ENCODE peak calls at places on chromosome 4, in six cellular contexts. I, A, E, C, H and Q are unnamed samples.

GRCh38 chr4:111639876-111640275 is 505.4 kb upstream of the FAM241A start:
- DNase-seq in I (no peak), A (no peak), E (no peak), C (no peak), H (no peak), Q (no peak)

GRCh38 chr4:72670521-72670920 is 101.5 kb upstream of the ADAMTS3 start:
- DNase-seq in I (no peak), A (no peak), E (no peak), C (no peak), H (no peak), Q (no peak)

GRCh38 chr4:3315566-3315965 is 22.7 kb downstream of the RGS12 start:
- DNase-seq in I (peak; percentile 8), A (no peak), E (peak; percentile 5), C (no peak), H (no peak), Q (no peak)

GRCh38 chr4:184347251-184348239 is 126.8 kb downstream of the IRF2 start:
- DNase-seq in I (peak; percentile 67), A (no peak), E (peak; percentile 80), C (peak; percentile 75), H (no peak), Q (no peak)

GRCh38 chr4:132504438-132504837 is 644.7 kb upstream of the PCDH10 start:
- DNase-seq in I (no peak), A (no peak), E (no peak), C (no peak), H (no peak), Q (no peak)

GRCh38 chr4:100462206-100462605 is 55.6 kb downstream of the EMCN start:
- DNase-seq in I (no peak), A (no peak), E (no peak), C (no peak), H (no peak), Q (no peak)

GRCh38 chr4:83850435-83850834 is 314.5 kb downstream of the GPAT3 start:
- DNase-seq in I (no peak), A (no peak), E (no peak), C (no peak), H (peak; percentile 12), Q (no peak)

GRCh38 chr4:173135241-173135847 is 33.3 kb upstream of the GALNT7 start:
- DNase-seq in I (no peak), A (no peak), E (no peak), C (no peak), H (no peak), Q (no peak)

GRCh38 chr4:98996056-98996941 is 778 bp downstream of the METAP1 start:
- DNase-seq in I (peak; percentile 22), A (no peak), E (no peak), C (no peak), H (peak; percentile 8), Q (peak; percentile 64)

GRCh38 chr4:2416564-2417195 is 1.8 kb downstream of the ZFYVE28 start:
- DNase-seq in I (no peak), A (no peak), E (peak; percentile 45), C (no peak), H (no peak), Q (no peak)

GRCh38 chr4:41747230-41748055 is 1.1 kb downstream of the PHOX2B start:
- DNase-seq in I (no peak), A (no peak), E (no peak), C (no peak), H (no peak), Q (no peak)

GRCh38 chr4:19547463-19547862 is 704.2 kb upstream of the SLIT2 start:
- DNase-seq in I (no peak), A (no peak), E (no peak), C (no peak), H (no peak), Q (no peak)

GRCh38 chr4:26372525-26373172 is 51.8 kb downstream of the RBPJ start:
- DNase-seq in I (peak; percentile 25), A (no peak), E (no peak), C (no peak), H (no peak), Q (no peak)

GRCh38 chr4:118997601-118998000 is 108.9 kb downstream of the SYNPO2 start:
- DNase-seq in I (no peak), A (no peak), E (no peak), C (no peak), H (no peak), Q (no peak)

GRCh38 chr4:188484256-188484655 is 345.0 kb downstream of the TRIML1 start:
- DNase-seq in I (no peak), A (no peak), E (no peak), C (no peak), H (no peak), Q (no peak)

GRCh38 chr4:138775485-138775884 is 240.1 kb upstream of the NOCT start:
- DNase-seq in I (no peak), A (no peak), E (no peak), C (no peak), H (no peak), Q (no peak)

GRCh38 chr4:145815626-145816025 is 123.0 kb downstream of the ZNF827 start:
- DNase-seq in I (no peak), A (no peak), E (no peak), C (no peak), H (no peak), Q (no peak)

GRCh38 chr4:169089004-169089403 is 78.9 kb upstream of the CBR4 start:
- DNase-seq in I (no peak), A (no peak), E (no peak), C (no peak), H (no peak), Q (no peak)

GRCh38 chr4:144696376-144696775 is 50.4 kb downstream of the HHIP start:
- DNase-seq in I (no peak), A (no peak), E (no peak), C (no peak), H (no peak), Q (no peak)

GRCh38 chr4:119525005-119525749 is 103.4 kb downstream of the PDE5A start:
- DNase-seq in I (no peak), A (no peak), E (no peak), C (no peak), H (no peak), Q (no peak)

GRCh38 chr4:87130985-87131753 is 89.2 kb downstream of the KLHL8 start:
- DNase-seq in I (no peak), A (no peak), E (no peak), C (no peak), H (no peak), Q (no peak)

GRCh38 chr4:151092488-151092887 is 6.9 kb upstream of the RPS3A start:
- DNase-seq in I (no peak), A (no peak), E (no peak), C (no peak), H (no peak), Q (no peak)

GRCh38 chr4:15740764-15741404 is 37.2 kb upstream of the CD38 start:
- DNase-seq in I (no peak), A (no peak), E (no peak), C (no peak), H (no peak), Q (no peak)

GRCh38 chr4:171714791-171715454 is 98.3 kb upstream of the GALNTL6 start:
- DNase-seq in I (no peak), A (no peak), E (no peak), C (no peak), H (no peak), Q (no peak)

GRCh38 chr4:160772668-160773067 is 1391.1 kb downstream of the FSTL5 start:
- DNase-seq in I (no peak), A (no peak), E (no peak), C (no peak), H (no peak), Q (no peak)

GRCh38 chr4:2862528-2862927 is 18.9 kb downstream of the ADD1 start:
- DNase-seq in I (peak; percentile 19), A (peak; percentile 15), E (no peak), C (no peak), H (no peak), Q (no peak)

GRCh38 chr4:42361475-42361874 is 35.8 kb upstream of the SHISA3 start:
- DNase-seq in I (no peak), A (no peak), E (no peak), C (no peak), H (no peak), Q (no peak)

GRCh38 chr4:30756553-30756952 is 36.4 kb downstream of the PCDH7 start:
- DNase-seq in I (no peak), A (no peak), E (no peak), C (no peak), H (no peak), Q (no peak)
- H3K27ac ChIP-seq in I (no peak overlapping the region), A (peak overlapping the region; percentile 100), E (peak overlapping the region; percentile 57), C (no peak overlapping the region), H (no peak overlapping the region), Q (no peak overlapping the region)

DNA sequence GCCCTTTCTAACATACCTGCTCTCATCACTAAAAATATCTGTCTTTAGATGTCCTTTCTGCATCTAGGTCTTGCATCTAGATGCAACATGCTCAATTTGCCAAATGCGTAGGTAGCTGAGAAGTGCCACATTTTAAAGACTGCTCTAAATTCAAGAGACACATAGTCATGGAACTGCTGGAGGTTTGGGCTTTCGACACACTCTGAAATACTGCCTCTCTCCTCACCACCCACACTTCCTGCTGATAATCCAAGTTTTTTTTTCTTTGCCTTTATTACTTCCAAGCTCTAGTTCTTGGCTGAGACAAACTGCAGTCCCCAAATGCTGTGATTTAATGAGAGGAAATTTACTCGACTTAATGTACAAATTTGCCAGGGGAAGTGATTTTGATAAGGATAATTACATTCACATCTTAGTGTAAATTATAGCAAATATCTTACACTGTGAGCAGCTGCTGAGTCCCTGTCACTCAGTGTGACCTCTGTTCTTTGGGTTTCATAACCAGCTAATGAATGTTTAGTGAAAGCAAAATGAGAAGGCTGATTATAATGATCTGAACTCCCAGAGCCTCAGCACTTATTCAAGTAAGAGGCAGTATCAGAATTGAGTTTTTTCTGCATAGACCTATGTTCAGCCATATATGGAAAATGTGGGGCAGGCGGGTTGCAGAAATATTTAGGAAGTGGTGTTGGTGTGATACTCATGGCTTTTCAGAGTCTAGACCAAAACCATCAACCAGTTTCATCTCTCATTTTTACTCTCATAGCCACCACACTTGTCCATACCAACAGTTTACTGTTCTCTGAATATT is 31.3 kb downstream of the DRD5 start:
- DNase-seq in I (no peak), A (no peak), E (no peak), C (no peak), H (no peak), Q (no peak)
- H3K27ac ChIP-seq in I (no peak overlapping the region), A (no peak overlapping the region), E (no peak overlapping the region), C (no peak overlapping the region), H (no peak overlapping the region), Q (no peak overlapping the region)

GRCh38 chr4:148059617-148060180 is 327.8 kb downstream of the ARHGAP10 start:
- DNase-seq in I (peak; percentile 65), A (no peak), E (no peak), C (no peak), H (no peak), Q (no peak)

GRCh38 chr4:148062301-148062950 is 330.5 kb downstream of the ARHGAP10 start:
- DNase-seq in I (no peak), A (no peak), E (no peak), C (no peak), H (no peak), Q (no peak)

GRCh38 chr4:148061795-148062194 is 329.9 kb downstream of the ARHGAP10 start:
- DNase-seq in I (no peak), A (no peak), E (no peak), C (no peak), H (no peak), Q (no peak)

GRCh38 chr4:148061139-148061476 is 329.2 kb downstream of the ARHGAP10 start:
- DNase-seq in I (no peak), A (no peak), E (no peak), C (no peak), H (no peak), Q (no peak)

GRCh38 chr4:148060264-148061138 is 328.6 kb downstream of the ARHGAP10 start:
- DNase-seq in I (no peak), A (no peak), E (no peak), C (no peak), H (no peak), Q (no peak)
- H3K27ac ChIP-seq in I (no peak overlapping the region), A (no peak overlapping the region), E (no peak overlapping the region), C (peak overlapping the region; percentile 42), H (no peak overlapping the region), Q (no peak overlapping the region)

GRCh38 chr4:53716471-53717063 is 125.3 kb upstream of the LNX1 start:
- DNase-seq in I (no peak), A (no peak), E (no peak), C (no peak), H (no peak), Q (no peak)
- H3K27ac ChIP-seq in I (no peak overlapping the region), A (no peak overlapping the region), E (peak overlapping the region; percentile 41), C (no peak overlapping the region), H (no peak overlapping the region), Q (no peak overlapping the region)